ENCODE peak calls at places on chromosomes 2 and 18, in four cellular contexts. One of them, this sample, is unnamed.

GRCh38 chr2:40440835-40441234 is 11.1 kb downstream of the SLC8A1 start:
- DNase-seq in nucleus accumbens: no peak
- DNase-seq in AG04450: no peak
- DNase-seq in EL: no peak
- DNase-seq in this sample: no peak

GRCh38 chr2:105797298-105797819 is 52.6 kb downstream of the NCK2 start:
- DNase-seq in nucleus accumbens: no peak
- DNase-seq in AG04450: no peak
- DNase-seq in EL: peak; percentile 30
- DNase-seq in this sample: peak; percentile 17

GRCh38 chr18:54880706-54881105 is 52.4 kb downstream of the RAB27B start:
- DNase-seq in nucleus accumbens: no peak
- DNase-seq in AG04450: peak; percentile 46
- DNase-seq in EL: peak; percentile 59
- DNase-seq in this sample: peak; percentile 3

GRCh38 chr2:152434395-152435182 is 99.6 kb downstream of the FMNL2 start:
- DNase-seq in nucleus accumbens: no peak
- DNase-seq in AG04450: no peak
- DNase-seq in EL: no peak
- DNase-seq in this sample: no peak

GRCh38 chr2:148642891-148643416 is 1.6 kb upstream of the EPC2 start:
- DNase-seq in nucleus accumbens: no peak
- DNase-seq in AG04450: no peak
- DNase-seq in EL: peak; percentile 32
- DNase-seq in this sample: no peak

GRCh38 chr18:68817584-68817983 is 19.7 kb downstream of the CCDC102B start:
- DNase-seq in nucleus accumbens: no peak
- DNase-seq in AG04450: peak; percentile 16
- DNase-seq in EL: no peak
- DNase-seq in this sample: no peak

GRCh38 chr2:199366406-199366805 is 91.3 kb downstream of the SATB2 start:
- DNase-seq in nucleus accumbens: no peak
- DNase-seq in AG04450: no peak
- DNase-seq in EL: no peak
- DNase-seq in this sample: no peak

GRCh38 chr2:145615626-145616025 is 1095.7 kb upstream of the ZEB2 start:
- DNase-seq in nucleus accumbens: no peak
- DNase-seq in AG04450: no peak
- DNase-seq in EL: no peak
- DNase-seq in this sample: no peak

GRCh38 chr2:109447251-109447661 is 166.5 kb downstream of the SEPTIN10 start:
- DNase-seq in nucleus accumbens: no peak
- DNase-seq in AG04450: peak; percentile 93
- DNase-seq in EL: peak; percentile 97
- DNase-seq in this sample: peak; percentile 85

GRCh38 chr2:196322963-196323810 is 151.8 kb upstream of the STK17B start:
- DNase-seq in nucleus accumbens: no peak
- DNase-seq in AG04450: no peak
- DNase-seq in EL: peak; percentile 71
- DNase-seq in this sample: no peak

GRCh38 chr18:73279499-73279898 is 411.7 kb upstream of the NETO1 start:
- DNase-seq in nucleus accumbens: no peak
- DNase-seq in AG04450: no peak
- DNase-seq in EL: no peak
- DNase-seq in this sample: peak; percentile 85

GRCh38 chr2:30218814-30219213 is 12.5 kb upstream of the LBH start:
- DNase-seq in nucleus accumbens: no peak
- DNase-seq in AG04450: no peak
- DNase-seq in EL: no peak
- DNase-seq in this sample: no peak

GRCh38 chr2:12819721-12820120 is 103.0 kb downstream of the TRIB2 start:
- DNase-seq in nucleus accumbens: no peak
- DNase-seq in AG04450: no peak
- DNase-seq in EL: peak; percentile 53
- DNase-seq in this sample: no peak

GRCh38 chr2:120842456-120843439 is 107.1 kb downstream of the GLI2 start:
- DNase-seq in nucleus accumbens: no peak
- DNase-seq in AG04450: no peak
- DNase-seq in EL: no peak
- DNase-seq in this sample: no peak

GRCh38 chr2:119005081-119005480 is 63.1 kb downstream of the MARCO start:
- DNase-seq in nucleus accumbens: no peak
- DNase-seq in AG04450: no peak
- DNase-seq in EL: no peak
- DNase-seq in this sample: no peak

GRCh38 chr2:130963849-130964793 is 127.4 kb downstream of the ARHGEF4 start:
- DNase-seq in nucleus accumbens: peak; percentile 23
- DNase-seq in AG04450: no peak
- DNase-seq in EL: peak; percentile 7
- DNase-seq in this sample: peak; percentile 28

GRCh38 chr2:128415768-128416039 is 97.0 kb upstream of the HS6ST1 start:
- DNase-seq in nucleus accumbens: no peak
- DNase-seq in AG04450: no peak
- DNase-seq in EL: no peak
- DNase-seq in this sample: no peak

GRCh38 chr2:138176862-138177439 is 212.7 kb downstream of the HNMT start:
- DNase-seq in nucleus accumbens: no peak
- DNase-seq in AG04450: no peak
- DNase-seq in EL: no peak
- DNase-seq in this sample: no peak

GRCh38 chr2:40041983-40042382 is 262.9 kb upstream of the THUMPD2 start:
- DNase-seq in nucleus accumbens: no peak
- DNase-seq in AG04450: peak; percentile 80
- DNase-seq in EL: peak; percentile 89
- DNase-seq in this sample: no peak

GRCh38 chr2:68637047-68637446 is 6.3 kb upstream of the PROKR1 start:
- DNase-seq in nucleus accumbens: no peak
- DNase-seq in AG04450: no peak
- DNase-seq in EL: no peak
- DNase-seq in this sample: no peak

GRCh38 chr2:31138037-31138962 is at the start of gene GALNT14:
- DNase-seq in nucleus accumbens: peak; percentile 24
- DNase-seq in AG04450: no peak
- DNase-seq in EL: peak; percentile 65
- DNase-seq in this sample: peak; percentile 72

This sample was measured in MG63.